ENCODE peak calls at places on chromosomes 7 and 10, in four cellular contexts. W, S, L and X are unnamed samples.

GRCh38 chr7:135512135-135512887 is 2.4 kb upstream of the CNOT4 start:
- DNase-seq in L (peak), S (peak), W (peak), X (no peak)

GRCh38 chr7:101233907-101234547 is 3.6 kb downstream of the CLDN15 start:
- DNase-seq in S (no peak), W (no peak), L (peak), X (no peak)

GRCh38 chr7:113159746-113160339 is 41.5 kb upstream of the SMIM30 start:
- DNase-seq in L (peak), W (peak), S (peak), X (peak)

GRCh38 chr7:69934475-69934903 is 336.2 kb downstream of the AUTS2 start:
- DNase-seq in S (no peak), L (no peak), W (no peak), X (no peak)

GRCh38 chr7:137488038-137488437 is 144.5 kb upstream of the PTN start:
- DNase-seq in W (no peak), S (peak), L (no peak), X (no peak)

GRCh38 chr10:112515852-112516251 is 68.8 kb downstream of the VTI1A start:
- DNase-seq in S (no peak), W (no peak), L (no peak), X (no peak)

GRCh38 chr10:127198307-127198706 is 1.9 kb upstream of the INSYN2A start:
- DNase-seq in L (no peak), W (no peak), S (no peak), X (no peak)

GRCh38 chr7:69373171-69374035 is 224.9 kb upstream of the AUTS2 start:
- DNase-seq in S (no peak), L (no peak), W (no peak), X (no peak)

GRCh38 chr10:84665883-84666463 is 337.6 kb downstream of the CCSER2 start:
- DNase-seq in S (no peak), W (peak), L (peak), X (peak)

GRCh38 chr7:37311282-37311868 is 137.3 kb downstream of the ELMO1 start:
- DNase-seq in S (peak), L (no peak), W (no peak), X (no peak)

GRCh38 chr7:42192851-42193456 is 44.1 kb downstream of the GLI3 start:
- DNase-seq in L (no peak), W (no peak), S (peak), X (no peak)

GRCh38 chr7:98805956-98806838 is 63.6 kb downstream of the TMEM130 start:
- DNase-seq in W (no peak), L (no peak), S (no peak), X (no peak)

GRCh38 chr10:11147723-11148122 is 130.1 kb downstream of the CELF2 start:
- DNase-seq in W (no peak), L (no peak), S (no peak), X (no peak)

GRCh38 chr7:70071786-70072185 is 473.5 kb downstream of the AUTS2 start:
- DNase-seq in W (no peak), L (no peak), S (no peak), X (no peak)

GRCh38 chr7:80722596-80723141 is 84.2 kb downstream of the CD36 start:
- DNase-seq in L (no peak), W (peak), S (peak), X (no peak)

GRCh38 chr7:107999814-108000560 is 3.0 kb downstream of the LAMB1 start:
- DNase-seq in L (no peak), W (no peak), S (peak), X (no peak)

GRCh38 chr7:28266377-28266776 is 85.8 kb upstream of the JAZF1 start:
- DNase-seq in W (no peak), L (no peak), S (no peak), X (no peak)

GRCh38 chr7:128879939-128880746 is 17.5 kb downstream of the ATP6V1F start:
- DNase-seq in W (peak), L (peak), S (peak), X (peak)

GRCh38 chr7:46544396-46545008 is 623.4 kb upstream of the IGFBP3 start:
- DNase-seq in S (peak), L (no peak), W (no peak), X (no peak)

GRCh38 chr7:133794490-133794889 is 332.6 kb upstream of the LRGUK start:
- DNase-seq in L (no peak), S (peak), W (no peak), X (no peak)

GRCh38 chr7:130144632-130145171 is 60.5 kb downstream of the TMEM209 start:
- DNase-seq in S (peak), W (peak), L (no peak), X (no peak)

GRCh38 chr10:104483582-104483981 is 129.9 kb downstream of the CFAP58 start:
- DNase-seq in S (no peak), L (no peak), W (no peak), X (no peak)

GRCh38 chr7:74033372-74034311 is 5.7 kb downstream of the ELN start:
- DNase-seq in W (no peak), S (no peak), L (peak), X (no peak)

GRCh38 chr7:35593896-35594295 is 101.0 kb downstream of the HERPUD2 start:
- DNase-seq in L (peak), S (no peak), W (no peak), X (peak)
- TF ChIP-seq USF2 in L (no peak), S (no peak), W (no peak), X (peak)

GRCh38 chr7:55964802-55965470 is 551 bp downstream of the NIPSNAP2 start:
- DNase-seq in W (peak), L (no peak), S (peak), X (peak)
- TF ChIP-seq USF2 in W (no peak), L (no peak), S (no peak), X (no peak)

GRCh38 chr10:17385066-17385465 is 69.3 kb downstream of the ST8SIA6 start:
- DNase-seq in L (no peak), S (no peak), W (no peak), X (no peak)

GRCh38 chr10:17386616-17387075 is 67.7 kb downstream of the ST8SIA6 start:
- DNase-seq in W (no peak), S (no peak), L (peak), X (peak)

GRCh38 chr10:17386021-17386420 is 68.4 kb downstream of the ST8SIA6 start:
- DNase-seq in W (no peak), S (no peak), L (no peak), X (no peak)

GRCh38 chr10:17383801-17384445 is 70.5 kb downstream of the ST8SIA6 start:
- DNase-seq in W (no peak), S (no peak), L (no peak), X (no peak)

DNA sequence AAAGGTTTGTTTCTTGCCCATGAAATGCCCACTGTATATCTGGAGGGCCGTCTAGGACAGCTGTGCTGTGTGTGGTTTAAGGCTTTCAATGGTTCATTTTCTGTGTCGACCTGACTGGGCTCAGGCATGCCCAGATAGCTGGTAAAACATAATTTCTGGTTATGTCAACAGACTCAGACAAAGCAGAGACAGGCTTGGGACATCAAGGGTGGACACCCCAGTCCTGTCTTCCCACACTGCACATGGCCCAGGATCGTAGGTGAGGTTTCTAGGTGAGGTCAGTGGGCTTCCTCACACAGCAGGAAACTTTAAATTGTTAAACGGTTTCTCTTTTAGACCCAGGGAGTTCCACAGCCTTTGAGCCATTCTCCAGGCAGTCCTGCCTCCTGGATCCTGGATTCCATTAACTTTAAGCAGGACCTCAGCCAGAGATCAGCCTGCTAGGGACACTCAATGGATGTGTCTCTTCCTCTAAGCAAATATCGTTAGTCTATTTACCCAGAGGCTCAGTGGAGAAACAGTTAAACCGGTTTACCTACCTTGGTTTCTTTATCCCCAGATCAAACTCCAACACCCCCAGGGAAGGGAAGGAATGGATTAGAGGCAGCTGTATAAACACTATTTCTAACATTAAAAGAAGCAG is 66.4 kb downstream of the ST8SIA6 start:
- DNase-seq in W (no peak), S (no peak), L (no peak), X (no peak)
- TF ChIP-seq USF2 in W (no peak), S (no peak), L (no peak), X (no peak)

DNA sequence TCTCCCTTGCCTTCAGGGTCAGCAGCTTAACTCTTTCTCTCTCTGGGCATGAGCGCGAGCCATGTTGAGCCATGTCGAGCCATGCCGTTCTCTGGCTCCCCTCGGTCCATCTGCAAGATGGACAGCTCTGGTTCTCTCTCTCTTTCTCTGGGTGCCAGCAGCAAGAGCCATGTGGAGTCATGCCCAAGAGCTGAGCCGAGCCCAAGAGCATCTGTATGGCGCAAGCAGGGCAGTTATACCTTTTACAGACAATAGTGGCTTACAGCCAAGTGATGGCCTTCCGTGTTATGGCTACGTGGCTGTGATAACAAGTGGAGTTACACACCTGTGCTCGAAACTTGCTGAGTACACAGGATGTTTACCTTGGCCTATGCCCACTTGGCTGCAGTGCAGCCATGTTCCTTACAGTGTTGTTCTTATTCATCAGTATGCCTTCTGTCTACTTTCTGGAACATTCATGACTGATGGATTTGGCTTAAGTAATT is 327.7 kb downstream of the GLRX3 start:
- DNase-seq in S (no peak), W (no peak), L (no peak), X (no peak)
- TF ChIP-seq USF2 in S (no peak), W (no peak), L (no peak), X (no peak)

GRCh38 chr10:32054087-32054486 is 2.1 kb downstream of the KIF5B start:
- DNase-seq in W (no peak), L (no peak), S (peak), X (no peak)

GRCh38 chr10:32056136-32057040 is at the start of gene KIF5B:
- DNase-seq in W (peak), L (peak), S (peak), X (peak)

GRCh38 chr10:32057041-32057372 is 782 bp upstream of the KIF5B start:
- DNase-seq in W (no peak), S (no peak), L (no peak), X (no peak)

GRCh38 chr10:32059472-32059871 is 3.2 kb upstream of the KIF5B start:
- DNase-seq in L (no peak), W (no peak), S (no peak), X (no peak)

DNA sequence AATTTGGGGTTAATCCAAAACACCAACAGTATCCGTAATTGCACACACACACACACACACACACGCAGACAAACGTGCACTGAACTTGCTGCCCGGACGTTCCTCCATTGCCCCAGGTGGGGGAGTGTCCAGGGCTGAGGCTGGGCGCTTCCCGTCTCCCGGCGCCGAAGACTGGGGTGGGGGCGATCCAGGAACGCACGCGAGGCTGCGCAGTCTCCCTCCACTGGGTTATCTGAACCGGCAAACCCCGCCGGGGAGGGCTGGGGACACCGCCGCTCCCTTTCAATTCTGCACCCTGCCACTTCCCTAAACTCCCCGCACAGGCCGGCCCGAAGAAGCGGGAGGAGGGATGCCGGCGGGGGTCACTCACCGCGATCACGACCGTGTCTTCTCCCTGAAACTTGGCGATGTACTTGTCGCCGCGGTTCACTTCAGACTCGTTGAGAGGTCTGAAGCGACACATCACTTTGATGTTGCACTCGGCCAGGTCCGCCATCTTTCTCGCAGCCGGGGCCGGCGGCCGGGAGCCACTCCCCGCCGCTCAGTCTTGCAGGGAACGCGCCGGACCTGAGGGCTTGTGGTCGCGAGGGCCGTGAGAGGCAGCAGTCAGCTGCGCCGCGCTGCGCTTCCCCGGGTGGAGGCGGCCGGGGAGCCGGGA is 618 bp downstream of the KIF5B start:
- DNase-seq in L (peak), W (peak), S (peak), X (peak)
- TF ChIP-seq USF2 in L (no peak), W (no peak), S (no peak), X (no peak)

DNA sequence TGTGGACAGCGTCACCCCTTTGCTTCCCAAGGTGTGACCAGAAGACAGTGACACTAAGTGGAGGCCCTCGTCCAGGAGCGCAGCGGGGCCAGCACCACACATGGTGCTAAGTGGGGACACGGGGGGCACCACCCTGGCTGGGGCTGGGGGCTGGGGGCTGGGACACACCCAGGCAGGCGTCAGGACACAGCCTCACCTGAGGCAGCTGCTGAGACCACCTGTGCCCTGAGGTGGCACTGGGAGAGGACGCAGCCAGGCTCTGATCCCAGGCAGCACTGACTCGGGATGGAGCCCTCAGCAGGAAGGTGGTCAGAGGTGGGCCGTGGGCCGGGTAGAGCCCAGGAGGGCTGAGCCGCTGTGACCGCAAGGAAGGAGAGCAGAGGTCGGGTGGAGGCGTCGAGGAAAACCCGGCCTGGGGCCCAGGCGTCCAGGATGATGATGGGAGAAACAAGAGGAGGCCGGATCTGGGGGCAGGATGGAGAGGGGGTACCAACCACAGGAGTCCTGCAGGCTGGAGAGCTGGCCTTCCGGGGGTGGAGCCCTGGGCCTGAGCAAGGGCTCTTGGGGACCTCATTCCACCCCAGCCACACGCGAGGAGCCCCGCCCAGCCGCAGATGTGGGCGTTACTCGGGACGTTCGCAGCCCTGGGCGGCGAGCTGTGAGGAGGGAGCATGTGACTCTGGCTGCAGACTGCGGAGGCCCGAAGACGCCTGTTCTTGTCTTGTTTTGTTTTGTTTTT is 22.5 kb downstream of the LRRC27 start:
- DNase-seq in W (no peak), L (peak), S (no peak), X (no peak)
- TF ChIP-seq USF2 in W (no peak), L (peak), S (no peak), X (no peak)

GRCh38 chr10:118035358-118036031 is 11.2 kb downstream of the RAB11FIP2 start:
- DNase-seq in S (no peak), L (no peak), W (no peak), X (no peak)
- TF ChIP-seq USF2 in S (no peak), L (no peak), W (no peak), X (no peak)

DNA sequence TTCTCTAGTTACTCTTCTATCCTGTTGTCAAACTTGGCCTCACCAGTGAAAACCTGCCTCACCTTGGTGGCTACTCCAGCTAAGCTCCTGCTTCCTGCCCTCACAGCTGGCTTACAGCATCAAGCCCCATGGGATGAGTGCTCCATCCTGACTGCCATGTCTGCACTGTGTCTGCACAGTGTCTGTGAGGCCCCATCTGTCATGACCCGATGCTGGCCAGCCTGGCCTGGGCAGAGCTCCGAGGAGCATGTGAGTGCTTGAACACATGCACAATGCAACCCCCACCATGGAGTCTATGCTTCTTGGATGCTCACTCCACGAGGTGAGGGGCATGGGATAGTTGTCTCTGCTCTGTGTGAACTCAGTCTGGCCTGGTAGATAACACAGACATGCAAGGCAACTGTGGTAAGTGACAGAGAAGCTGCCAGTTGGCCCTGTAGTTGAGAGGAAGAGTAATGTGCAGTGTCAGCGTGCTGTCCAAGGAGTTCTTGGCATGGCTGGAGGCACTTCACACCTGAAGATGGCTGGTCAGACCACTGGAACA is 207.1 kb upstream of the ZNF32 start:
- DNase-seq in L (no peak), S (no peak), W (no peak), X (no peak)
- TF ChIP-seq USF2 in L (no peak), S (no peak), W (no peak), X (no peak)

DNA sequence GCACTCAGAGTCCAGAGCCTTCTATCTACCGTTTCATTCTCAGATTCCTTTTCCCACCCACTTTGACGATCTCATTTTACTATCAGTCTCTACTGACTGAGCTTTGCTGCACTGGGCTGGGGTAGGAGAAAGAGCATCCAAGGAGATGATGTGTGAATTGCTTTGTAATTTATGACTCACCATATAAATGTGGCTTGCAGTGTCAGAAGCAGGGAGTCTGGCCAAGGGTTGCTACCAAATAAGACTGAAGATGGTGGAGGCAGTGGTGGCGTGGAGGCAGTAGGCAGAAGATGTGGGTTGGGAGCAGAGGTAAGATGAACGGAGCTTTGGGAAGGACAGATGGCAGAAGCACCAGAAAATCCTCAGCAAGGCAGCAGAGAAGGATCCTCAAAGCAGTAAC is 73.3 kb upstream of the AGK start:
- DNase-seq in L (no peak), W (no peak), S (no peak), X (no peak)
- TF ChIP-seq USF2 in L (no peak), W (no peak), S (no peak), X (no peak)

DNA sequence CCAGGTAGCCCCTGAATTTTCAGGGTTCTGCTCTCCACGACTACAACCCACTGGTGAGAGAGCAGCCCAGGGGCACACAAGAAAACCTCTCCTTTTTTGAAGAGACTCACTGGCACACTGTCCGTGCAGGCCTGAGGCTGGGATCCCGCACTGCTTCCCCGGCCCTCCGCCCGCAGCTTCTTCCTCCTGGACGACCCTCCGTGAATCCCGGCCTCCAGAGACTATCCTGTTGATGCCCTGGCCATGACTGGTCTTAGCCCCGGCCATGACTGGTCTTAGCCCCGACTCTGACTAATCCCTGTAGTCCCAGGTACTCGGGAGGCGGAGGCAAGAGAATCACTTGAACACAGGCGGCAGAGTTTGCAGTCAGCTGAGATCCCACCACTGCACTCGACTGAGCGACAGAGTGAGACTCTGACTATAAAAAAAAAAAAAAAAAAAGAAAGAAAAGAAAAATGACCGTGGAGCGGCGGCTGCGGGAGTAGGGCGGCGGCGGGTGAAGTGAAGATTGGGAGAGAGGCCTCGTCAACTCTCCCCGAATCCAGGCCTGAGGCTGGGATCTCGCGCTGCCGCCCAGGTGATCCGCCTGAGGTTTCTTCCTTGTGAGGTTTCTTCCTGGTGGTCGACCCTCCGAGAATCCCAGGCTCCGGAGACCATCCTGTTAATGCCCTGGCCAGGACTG is 196.4 kb downstream of the ZNF716 start:
- DNase-seq in W (no peak), S (no peak), L (no peak), X (no peak)
- TF ChIP-seq USF2 in W (no peak), S (no peak), L (no peak), X (no peak)